ENCODE peak calls at places on chromosomes 12 and 14, in five cellular contexts. D, U, F, W and M are unnamed samples.

GRCh38 chr12:19166387-19166786 is 36.9 kb downstream of the PLEKHA5 start:
- DNase-seq in D (no peak), U (no peak), F (no peak), W (no peak), M (no peak)

GRCh38 chr14:68794856-68795601 is 2.2 kb upstream of the ZFP36L1 start:
- DNase-seq in D (peak), U (no peak), F (no peak), W (peak), M (peak)

GRCh38 chr14:32724864-32725550 is 213.7 kb upstream of the NPAS3 start:
- DNase-seq in D (no peak), U (no peak), F (no peak), W (no peak), M (no peak)

GRCh38 chr14:99676657-99677056 is 7.4 kb upstream of the CYP46A1 start:
- DNase-seq in D (no peak), U (no peak), F (no peak), W (no peak), M (no peak)

GRCh38 chr12:1473418-1473817 is 121.0 kb downstream of the FBXL14 start:
- DNase-seq in D (peak), U (no peak), F (no peak), W (peak), M (no peak)

GRCh38 chr14:33175951-33176350 is 237.3 kb downstream of the NPAS3 start:
- DNase-seq in D (no peak), U (no peak), F (no peak), W (no peak), M (no peak)

GRCh38 chr12:31506907-31507306 is 84.0 kb downstream of the DENND5B start:
- DNase-seq in D (no peak), U (no peak), F (no peak), W (no peak), M (no peak)

GRCh38 chr12:113006641-113007040 is 28.3 kb downstream of the OAS2 start:
- DNase-seq in D (no peak), U (no peak), F (no peak), W (no peak), M (no peak)